ENCODE peak calls at places on chromosome 21, in eight cellular contexts. G is activated CD8-positive, alpha-beta memory T cell treated with anti-CD3 and anti-CD28 coated beads, Interleukin-2, amount 10 ng/mL, durations not matched to agents 7 days and 5 days; X is GM19239; P is nephron progenitor cell; M is smooth muscle cell of the brain vasculature; W is LHCN-M2; Q is choroid plexus epithelial cell; O is activated T-cell treated with anti-CD3 and anti-CD28 coated beads, Interleukin-2, amount 50 U/mL, for 72 hours. Y is an unnamed sample.

GRCh38 chr21:42565886-42566523 is 52.4 kb downstream of the SLC37A1 start:
- DNase-seq in O (no peak), X (no peak), P (no peak), Q (no peak), G (peak; percentile 25), W (no peak), M (no peak), Y (no peak)

GRCh38 chr21:41509206-41509496 is 1.2 kb upstream of the TMPRSS2 start:
- DNase-seq in G (no peak), W (no peak), X (no peak), M (no peak), P (no peak), O (no peak), Q (no peak), Y (no peak)

GRCh38 chr21:34047835-34048234 is 25.5 kb upstream of the MRPS6 start:
- DNase-seq in M (no peak), W (no peak), P (no peak), G (no peak), Q (no peak), O (no peak), X (no peak), Y (no peak)

GRCh38 chr21:32193066-32193465 is 85.8 kb downstream of the MIS18A start:
- DNase-seq in G (no peak), O (no peak), W (no peak), Q (no peak), M (no peak), X (no peak), P (no peak), Y (no peak)

GRCh38 chr21:40905251-40905650 is 58.3 kb upstream of the DSCAM start:
- DNase-seq in G (no peak), X (no peak), O (no peak), P (no peak), M (no peak), W (no peak), Q (no peak), Y (no peak)

GRCh38 chr21:35649186-35649585 is 411.1 kb downstream of the SETD4 start:
- DNase-seq in X (no peak), Q (peak; percentile 42), O (no peak), G (no peak), W (peak; percentile 42), P (no peak), M (no peak), Y (no peak)

GRCh38 chr21:44428281-44428942 is 26.9 kb upstream of the LRRC3 start:
- DNase-seq in M (no peak), X (no peak), O (peak; percentile 53), G (peak; percentile 69), W (peak; percentile 2), P (no peak), Q (no peak), Y (no peak)

GRCh38 chr21:27769763-27770162 is 802.9 kb upstream of the ADAMTS5 start:
- DNase-seq in O (no peak), G (no peak), W (no peak), P (no peak), X (no peak), M (no peak), Q (no peak), Y (no peak)

GRCh38 chr21:34722684-34723300 is 54.0 kb downstream of the CLIC6 start:
- DNase-seq in P (peak; percentile 37), M (no peak), W (no peak), Q (no peak), G (no peak), O (peak; percentile 39), X (no peak), Y (no peak)

GRCh38 chr21:31460985-31461384 is 116.9 kb upstream of the TIAM1 start:
- DNase-seq in W (no peak), Q (no peak), M (no peak), P (no peak), G (no peak), X (no peak), O (no peak), Y (no peak)

GRCh38 chr21:44711327-44712202 is at the start of gene TSPEAR:
- DNase-seq in O (no peak), G (peak; percentile 30), M (no peak), Q (no peak), P (no peak), X (no peak), W (no peak), Y (no peak)

GRCh38 chr21:29351691-29352090 is 53.0 kb downstream of the BACH1 start:
- DNase-seq in P (no peak), M (no peak), O (no peak), X (no peak), Q (peak; percentile 90), W (peak; percentile 71), G (no peak), Y (no peak)

GRCh38 chr21:33026299-33026858 is 644 bp downstream of the OLIG2 start:
- DNase-seq in G (no peak), X (no peak), P (no peak), W (no peak), O (no peak), Q (no peak), M (no peak), Y (no peak)

GRCh38 chr21:38236232-38236631 is 20.6 kb upstream of the KCNJ15 start:
- DNase-seq in O (no peak), M (no peak), P (no peak), G (no peak), X (no peak), W (no peak), Q (peak; percentile 53), Y (no peak)

GRCh38 chr21:44303490-44303981 is 3.7 kb downstream of the PFKL start:
- DNase-seq in M (no peak), Q (no peak), O (no peak), G (no peak), X (no peak), W (no peak), P (no peak), Y (no peak)

GRCh38 chr21:34613679-34614442 is 1.1 kb downstream of the RCAN1 start:
- DNase-seq in Q (peak; percentile 8), P (no peak), O (no peak), W (no peak), X (no peak), G (peak; percentile 40), M (no peak), Y (no peak)

GRCh38 chr21:43597052-43597451 is 62.2 kb downstream of the HSF2BP start:
- DNase-seq in M (no peak), P (no peak), O (no peak), G (no peak), X (no peak), Q (peak; percentile 76), W (peak; percentile 88), Y (no peak)

GRCh38 chr21:25428537-25428936 is 178.7 kb downstream of the MRPL39 start:
- DNase-seq in W (peak; percentile 11), O (no peak), M (no peak), X (no peak), P (no peak), Q (peak; percentile 13), G (no peak), Y (no peak)

GRCh38 chr21:21851657-21852056 is 853.4 kb downstream of the NCAM2 start:
- DNase-seq in W (peak; percentile 53), M (no peak), G (no peak), P (no peak), O (no peak), Q (peak; percentile 13), X (no peak), Y (no peak)

GRCh38 chr21:42663860-42664535 is 10.6 kb downstream of the PDE9A start:
- DNase-seq in O (no peak), M (no peak), G (no peak), W (no peak), X (no peak), P (no peak), Q (no peak), Y (no peak)

GRCh38 chr21:43881918-43882317 is 16.9 kb downstream of the AGPAT3 start:
- DNase-seq in X (no peak), W (no peak), P (no peak), O (no peak), M (no peak), G (no peak), Q (no peak), Y (no peak)

GRCh38 chr21:15993951-15994350 is 264.2 kb downstream of the USP25 start:
- DNase-seq in M (no peak), Q (no peak), P (no peak), O (no peak), W (no peak), X (no peak), G (no peak), Y (no peak)

GRCh38 chr21:15065381-15066230 is 806 bp upstream of the NRIP1 start:
- DNase-seq in M (peak; percentile 58), O (peak; percentile 60), X (no peak), W (peak; percentile 87), Q (peak; percentile 93), P (peak; percentile 53), G (peak; percentile 87), Y (peak; percentile 88)

GRCh38 chr21:16713331-16714114 is 799.3 kb upstream of the CXADR start:
- DNase-seq in O (no peak), Q (peak; percentile 20), X (no peak), M (no peak), W (peak; percentile 48), P (peak; percentile 1), G (no peak), Y (no peak)

GRCh38 chr21:44575307-44576024 is 1.9 kb downstream of the KRTAP10-4 start:
- DNase-seq in W (no peak), M (no peak), G (peak; percentile 25), Q (no peak), P (no peak), X (no peak), O (no peak), Y (no peak)

GRCh38 chr21:44085491-44086321 is 21.5 kb upstream of the PWP2 start:
- DNase-seq in X (no peak), P (no peak), M (no peak), Q (no peak), O (no peak), W (no peak), G (peak; percentile 38), Y (no peak)

GRCh38 chr21:33840771-33841170 is 74.8 kb downstream of the ATP5PO start:
- DNase-seq in P (no peak), O (no peak), M (no peak), W (no peak), Q (no peak), X (no peak), G (no peak), Y (no peak)

GRCh38 chr21:45539796-45540600 is 2.2 kb downstream of the SLC19A1 start:
- DNase-seq in G (peak; percentile 34), Q (no peak), M (no peak), O (no peak), X (no peak), P (no peak), W (no peak), Y (peak; percentile 16)

GRCh38 chr21:33121715-33122475 is 52.0 kb downstream of the OLIG1 start:
- DNase-seq in X (no peak), Q (peak; percentile 20), W (peak; percentile 44), G (no peak), P (no peak), O (no peak), M (no peak), Y (no peak)

GRCh38 chr21:25171438-25171837 is 435.8 kb downstream of the MRPL39 start:
- DNase-seq in P (no peak), X (no peak), M (no peak), W (no peak), Q (peak; percentile 4), G (no peak), O (no peak), Y (no peak)

GRCh38 chr21:43299441-43300277 is 127.3 kb downstream of the SIK1 start:
- DNase-seq in Q (no peak), G (no peak), O (no peak), M (no peak), X (no peak), W (no peak), P (no peak), Y (no peak)

GRCh38 chr21:41820384-41821080 is 53.7 kb upstream of the RIPK4 start:
- DNase-seq in X (no peak), Q (no peak), G (no peak), M (no peak), W (no peak), O (no peak), P (no peak), Y (no peak)

GRCh38 chr21:17732306-17732705 is 86.8 kb downstream of the C21orf91 start:
- DNase-seq in M (peak; percentile 74), G (no peak), O (no peak), P (no peak), X (no peak), W (peak; percentile 66), Q (peak; percentile 73), Y (no peak)

GRCh38 chr21:23016617-23017016 is 2018.4 kb downstream of the NCAM2 start:
- DNase-seq in M (no peak), W (no peak), Q (peak; percentile 11), G (no peak), X (no peak), O (no peak), P (peak; percentile 11), Y (no peak)

Y was measured in heart left ventricle.